ENCODE peak calls at places on chromosomes 16 and 17, in four cellular contexts. Q, S, M and T are unnamed samples.

GRCh38 chr17:9072626-9073339 is 51.5 kb downstream of the NTN1 start:
- DNase-seq in Q (no peak), S (no peak), M (peak), T (no peak)

GRCh38 chr17:48215583-48216139 is 108.1 kb downstream of the SNX11 start:
- DNase-seq in Q (peak), S (no peak), M (peak), T (peak)

GRCh38 chr17:1906622-1907021 is 76.8 kb downstream of the RPA1 start:
- DNase-seq in Q (no peak), S (no peak), M (peak), T (no peak)

GRCh38 chr17:81396722-81397313 is 1.6 kb downstream of the BAHCC1 start:
- DNase-seq in Q (peak), S (peak), M (peak), T (no peak)

GRCh38 chr16:57051696-57052228 is 40.6 kb upstream of the CPNE2 start:
- DNase-seq in Q (no peak), S (no peak), M (no peak), T (no peak)

GRCh38 chr17:39624313-39624712 is 2.4 kb upstream of the PPP1R1B start:
- DNase-seq in Q (no peak), S (no peak), M (no peak), T (no peak)

GRCh38 chr17:63610854-63611253 is 10.2 kb downstream of the TACO1 start:
- DNase-seq in Q (no peak), S (no peak), M (no peak), T (no peak)

GRCh38 chr16:13936596-13937081 is 16.7 kb downstream of the ERCC4 start:
- DNase-seq in Q (peak), S (no peak), M (peak), T (peak)

GRCh38 chr17:38925263-38925995 is at the start of gene LASP1NB:
- DNase-seq in Q (peak), S (no peak), M (peak), T (no peak)

GRCh38 chr16:29987371-29988085 is 7.9 kb downstream of the HIRIP3 start:
- DNase-seq in Q (no peak), S (no peak), M (no peak), T (no peak)

GRCh38 chr16:22007509-22008214 is at the start of gene MOSMO:
- DNase-seq in Q (peak), S (peak), M (peak), T (peak)

GRCh38 chr17:77394540-77395295 is 253.9 kb downstream of the SEC14L1 start:
- DNase-seq in Q (no peak), S (no peak), M (peak), T (no peak)

GRCh38 chr16:18941471-18941870 is 15.3 kb upstream of the SMG1 start:
- DNase-seq in Q (no peak), S (no peak), M (no peak), T (no peak)

DNA sequence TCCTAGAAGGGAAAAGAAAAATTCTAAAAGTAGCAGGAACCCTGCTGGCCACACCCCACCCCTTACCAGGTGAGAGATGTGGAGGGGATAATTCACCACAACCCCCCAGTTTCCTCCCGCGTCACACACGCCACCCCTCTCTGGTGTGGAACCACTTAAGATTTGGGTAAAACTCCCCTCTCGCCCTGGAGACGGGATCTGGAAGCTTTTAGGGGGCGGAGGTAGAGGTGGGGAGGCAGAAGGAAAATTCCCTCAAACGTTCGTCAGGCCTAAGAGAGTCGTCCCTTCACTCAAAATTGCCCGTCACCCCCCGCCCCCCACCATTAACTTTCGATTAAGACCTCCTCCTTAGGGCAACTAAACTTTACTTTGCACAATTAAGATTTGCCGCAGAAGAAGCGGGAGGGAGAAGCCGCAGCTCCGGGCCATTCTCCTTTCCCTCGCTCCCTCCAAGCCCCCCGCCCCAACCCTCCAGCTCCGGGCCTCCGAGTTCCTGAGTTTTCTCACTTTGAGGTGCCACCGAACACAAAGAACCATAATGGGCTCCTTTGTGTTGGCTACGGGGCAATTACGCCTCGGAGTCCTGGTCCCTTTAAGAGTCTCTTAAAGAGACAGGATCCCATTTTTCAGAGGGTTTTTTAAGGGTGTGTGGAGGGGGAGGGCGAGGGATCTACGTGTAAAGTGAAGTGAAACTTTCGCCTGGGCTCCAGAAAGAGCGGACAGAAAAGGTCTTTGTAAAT is 1.0 kb upstream of the FZD2 start:
- DNase-seq in Q (peak), S (peak), M (peak), T (no peak)
- TF ChIP-seq CTCF in Q (no peak), S (no peak), M (no peak), T (no peak)

GRCh38 chr16:27638833-27639587 is 89.1 kb downstream of the KATNIP start:
- DNase-seq in Q (no peak), S (no peak), M (no peak), T (peak)

GRCh38 chr16:27642753-27643152 is 92.8 kb downstream of the KATNIP start:
- DNase-seq in Q (peak), S (no peak), M (peak), T (no peak)

GRCh38 chr16:27641260-27641659 is 91.3 kb downstream of the KATNIP start:
- DNase-seq in Q (no peak), S (no peak), M (no peak), T (no peak)

GRCh38 chr16:27640277-27640600 is 90.3 kb downstream of the KATNIP start:
- DNase-seq in Q (no peak), S (no peak), M (no peak), T (peak)

GRCh38 chr16:27639588-27640276 is 89.8 kb downstream of the KATNIP start:
- DNase-seq in Q (peak), S (no peak), M (peak), T (peak)
- TF ChIP-seq CTCF in Q (peak), S (peak), M (peak), T (peak)

GRCh38 chr17:65588194-65588808 is 26.9 kb upstream of the AXIN2 start:
- DNase-seq in Q (no peak), S (no peak), M (no peak), T (no peak)
- TF ChIP-seq CTCF in Q (no peak), S (no peak), M (no peak), T (no peak)

DNA sequence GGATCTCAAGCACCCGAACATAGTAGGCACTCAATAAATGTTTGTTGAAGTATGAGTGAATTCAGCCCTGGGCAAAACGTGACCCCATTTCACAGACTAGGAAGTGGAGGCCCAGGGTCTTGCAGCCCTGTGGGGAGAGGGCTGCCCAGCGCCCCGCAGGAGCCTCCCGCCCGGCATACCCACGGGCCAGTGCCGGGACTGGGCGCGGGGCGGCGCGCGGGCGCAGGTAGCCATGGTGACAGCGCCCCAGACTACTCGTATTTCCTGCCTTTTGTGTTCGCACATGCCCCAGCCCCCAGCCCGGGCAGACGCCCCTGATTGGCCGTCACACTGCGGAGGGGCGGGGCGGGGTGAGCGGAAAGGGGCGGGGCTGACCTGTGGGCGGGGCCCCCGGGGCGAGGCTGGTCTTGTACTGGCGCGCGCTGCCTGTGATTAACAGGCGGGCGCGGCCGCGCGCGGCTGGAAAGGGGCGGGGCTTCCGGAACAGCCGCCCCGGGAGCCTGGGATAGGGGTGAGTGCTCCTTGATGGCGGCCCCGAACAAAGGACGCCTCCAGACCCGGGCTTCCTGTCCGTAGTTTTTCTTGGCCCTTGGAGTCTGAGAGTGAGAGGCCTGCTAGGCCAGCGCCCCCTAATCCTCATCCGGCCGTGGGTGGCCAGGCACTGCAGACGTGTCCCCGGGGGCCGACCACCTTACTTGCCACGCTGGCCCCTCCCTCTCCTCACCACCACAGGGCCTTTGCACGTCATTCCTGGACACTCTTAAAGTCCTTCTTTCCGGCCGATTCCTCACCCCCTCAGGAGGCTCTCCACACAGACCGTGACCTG is 71.0 kb downstream of the RAI1 start:
- DNase-seq in Q (peak), S (peak), M (peak), T (peak)
- TF ChIP-seq CTCF in Q (no peak), S (peak), M (peak), T (no peak)

GRCh38 chr16:79269211-79269863 is 331.2 kb downstream of the MAF start:
- DNase-seq in Q (no peak), S (peak), M (no peak), T (no peak)
- TF ChIP-seq CTCF in Q (no peak), S (no peak), M (no peak), T (no peak)

GRCh38 chr17:28357061-28357900 is at the start of gene POLDIP2:
- DNase-seq in Q (peak), S (peak), M (peak), T (peak)
- TF ChIP-seq CTCF in Q (no peak), S (peak), M (no peak), T (no peak)

DNA sequence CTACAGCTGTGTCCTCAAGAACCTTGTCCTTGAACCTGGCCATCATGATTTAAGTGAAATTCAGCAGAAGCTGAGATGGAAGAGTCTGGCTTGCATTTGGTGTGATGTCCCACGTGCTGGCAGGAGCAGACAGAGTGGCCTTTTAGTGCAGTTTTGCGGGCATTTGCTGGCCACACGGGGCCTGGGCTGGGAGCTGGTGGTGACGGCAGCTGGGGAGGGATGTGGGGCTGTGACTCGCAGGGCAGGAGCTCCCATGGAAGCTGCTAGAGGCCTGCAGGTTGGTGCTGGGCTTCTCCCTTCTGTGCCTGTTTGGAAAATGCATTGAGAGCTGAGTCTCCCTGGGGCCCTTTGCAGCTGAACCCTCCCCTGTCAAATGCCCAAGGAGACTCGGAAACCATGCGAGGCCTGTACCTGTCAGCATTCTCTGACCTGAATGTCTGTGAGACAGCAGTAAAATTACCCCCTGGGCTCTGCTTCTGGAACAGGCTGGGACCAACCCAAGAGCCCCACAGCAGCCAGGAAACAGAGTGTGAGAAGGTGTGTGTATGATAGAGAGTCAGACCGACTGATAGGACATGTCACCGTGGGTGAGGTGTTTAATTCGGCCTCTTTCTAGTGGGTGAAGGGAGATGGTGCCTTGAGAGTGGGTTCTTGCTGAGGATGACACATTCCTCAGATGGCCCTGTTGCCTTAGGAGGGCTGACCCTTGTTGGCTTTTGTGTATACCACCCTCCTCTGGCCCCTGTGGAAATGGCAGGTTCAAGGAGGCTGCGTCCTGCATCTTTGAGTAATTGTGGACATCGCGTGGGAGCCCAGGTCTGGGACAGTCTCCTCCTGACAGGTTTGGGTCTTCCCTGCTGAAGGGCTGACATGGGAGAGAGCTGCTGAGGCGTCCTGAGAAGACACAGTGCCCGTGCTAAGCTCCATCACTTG is 145.5 kb downstream of the MSI2 start:
- DNase-seq in Q (no peak), S (no peak), M (no peak), T (no peak)
- TF ChIP-seq CTCF in Q (no peak), S (no peak), M (no peak), T (no peak)

GRCh38 chr17:18143044-18143936 is 34.7 kb downstream of the MYO15A start:
- DNase-seq in Q (peak), S (no peak), M (peak), T (no peak)
- TF ChIP-seq CTCF in Q (peak), S (peak), M (peak), T (no peak)